ENCODE peak calls at places on chromosomes 5 and 9, in seven cellular contexts. J is H1, S is HepG2, O is HCT116, F is GM12878, C is SK-N-SH, T is K562. A is an unnamed sample.

GRCh38 chr5:119420173-119420572 is 32.1 kb upstream of the HSD17B4 start:
- DNase-seq in T (no peak), O (no peak), S (no peak), F (no peak), C (no peak), J (no peak), A (peak; percentile 85)

GRCh38 chr9:126471084-126471611 is 142.6 kb upstream of the LMX1B start:
- DNase-seq in T (no peak), J (no peak), O (no peak), S (no peak), C (no peak), F (peak; percentile 52), A (no peak)

GRCh38 chr9:101814064-101814463 is 75.6 kb upstream of the GRIN3A start:
- DNase-seq in S (no peak), C (no peak), F (no peak), J (no peak), O (no peak), T (no peak), A (no peak)

GRCh38 chr5:151799407-151799806 is 27.7 kb downstream of the G3BP1 start:
- DNase-seq in O (no peak), T (no peak), J (no peak), S (no peak), F (no peak), C (no peak), A (no peak)

GRCh38 chr5:134114886-134115805 is 665 bp downstream of the TCF7 start:
- DNase-seq in J (peak; percentile 77), C (peak; percentile 84), O (no peak), T (peak; percentile 76), S (peak; percentile 32), F (no peak), A (no peak)

GRCh38 chr9:13967011-13967410 is 346.9 kb downstream of the NFIB start:
- DNase-seq in S (no peak), O (no peak), C (no peak), T (no peak), J (no peak), F (no peak), A (no peak)

GRCh38 chr9:676780-677458 is 164.6 kb upstream of the DMRT1 start:
- DNase-seq in T (no peak), O (no peak), C (no peak), J (no peak), S (peak; percentile 86), F (no peak), A (no peak)

GRCh38 chr9:72818377-72818776 is 134.5 kb downstream of the ALDH1A1 start:
- DNase-seq in J (no peak), S (no peak), C (no peak), O (no peak), F (no peak), T (no peak), A (no peak)

GRCh38 chr5:135488727-135489465 is 36.7 kb upstream of the TIFAB start:
- DNase-seq in C (peak; percentile 61), F (no peak), S (peak; percentile 81), J (peak; percentile 84), T (peak; percentile 83), O (peak; percentile 37), A (peak; percentile 45)

GRCh38 chr9:127905788-127906191 is 6.4 kb upstream of the ST6GALNAC6 start:
- DNase-seq in J (no peak), O (no peak), F (no peak), S (no peak), T (no peak), C (no peak), A (no peak)

GRCh38 chr5:176658817-176659216 is 11.5 kb downstream of the TSPAN17 start:
- DNase-seq in F (no peak), T (no peak), O (no peak), J (no peak), S (no peak), C (no peak), A (no peak)

GRCh38 chr5:160555836-160556660 is 134.4 kb downstream of the PTTG1 start:
- DNase-seq in J (no peak), C (no peak), T (no peak), O (no peak), S (no peak), F (no peak), A (no peak)

DNA sequence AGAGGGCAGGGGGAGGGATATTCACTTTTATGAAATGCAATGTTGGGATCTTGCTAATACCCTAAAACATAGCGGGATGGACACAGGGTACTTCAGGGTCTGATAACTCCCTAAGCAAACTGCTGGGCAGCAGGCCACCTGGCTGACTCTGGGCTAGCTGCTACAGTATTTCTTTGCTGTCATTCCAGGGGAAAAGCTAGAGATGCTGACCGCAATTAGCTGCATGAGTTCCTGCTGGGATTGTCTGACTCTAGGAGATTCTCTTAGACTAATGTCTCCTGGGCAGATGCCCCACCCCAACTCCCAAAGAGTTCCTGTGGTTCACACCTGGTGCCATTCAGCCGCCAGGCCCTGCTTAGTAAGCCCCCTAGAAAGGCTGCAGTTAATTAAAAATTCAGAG is 69.9 kb downstream of the PSAT1 start:
- DNase-seq in J (no peak), O (no peak), T (no peak), S (no peak), F (no peak), C (no peak), A (no peak)
- TF ChIP-seq JUND in J (no peak), O (no peak), T (no peak), S (no peak), F (no peak), C (no peak), A (no peak)

GRCh38 chr5:3858524-3858923 is 262.9 kb downstream of the IRX1 start:
- DNase-seq in S (no peak), F (no peak), J (no peak), T (no peak), C (no peak), O (no peak), A (no peak)
- TF ChIP-seq JUND in S (no peak), F (no peak), J (no peak), T (no peak), C (no peak), O (no peak), A (no peak)

DNA sequence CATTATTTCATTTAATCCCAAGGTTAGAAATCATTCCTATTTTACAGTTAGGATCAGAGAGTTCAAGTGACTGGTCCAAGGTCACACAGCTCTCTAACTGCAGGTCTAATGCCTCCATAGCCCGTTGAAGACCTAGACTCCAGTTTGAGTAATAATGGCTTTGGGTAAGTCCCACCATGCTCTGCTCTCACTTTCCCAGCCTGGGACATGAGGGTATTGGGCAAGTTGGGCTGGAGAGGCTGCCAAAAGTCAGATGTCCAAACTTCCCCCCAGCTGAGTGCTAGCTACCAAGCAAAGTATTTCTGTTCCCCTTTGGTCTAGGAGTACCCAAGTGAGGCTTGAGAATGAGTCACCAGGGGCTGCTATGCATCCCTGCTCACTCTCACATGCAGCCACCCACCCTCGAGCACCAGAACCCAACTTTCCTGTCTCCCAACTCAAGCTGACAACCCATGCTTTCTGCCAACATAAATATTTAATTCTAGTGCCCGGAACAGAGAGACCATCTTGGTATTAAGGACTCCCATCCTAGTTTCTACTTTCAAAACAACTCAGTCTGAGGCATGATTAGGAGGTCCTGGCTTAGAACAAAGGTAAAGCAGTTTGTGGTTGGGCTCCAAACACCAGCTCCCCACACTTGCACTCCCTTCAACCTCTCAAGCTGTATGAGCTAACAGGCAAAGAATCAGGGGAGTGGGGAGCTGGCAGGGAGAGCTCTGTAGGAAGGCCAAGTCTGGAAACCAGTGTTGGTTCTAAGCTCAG is 236.5 kb upstream of the TRIM32 start:
- DNase-seq in S (no peak), J (no peak), C (no peak), O (no peak), F (peak; percentile 51), T (no peak), A (peak; percentile 83)
- TF ChIP-seq JUND in S (no peak), J (no peak), C (peak; percentile 23), O (no peak), F (peak; percentile 14), T (peak; percentile 76), A (no peak)

DNA sequence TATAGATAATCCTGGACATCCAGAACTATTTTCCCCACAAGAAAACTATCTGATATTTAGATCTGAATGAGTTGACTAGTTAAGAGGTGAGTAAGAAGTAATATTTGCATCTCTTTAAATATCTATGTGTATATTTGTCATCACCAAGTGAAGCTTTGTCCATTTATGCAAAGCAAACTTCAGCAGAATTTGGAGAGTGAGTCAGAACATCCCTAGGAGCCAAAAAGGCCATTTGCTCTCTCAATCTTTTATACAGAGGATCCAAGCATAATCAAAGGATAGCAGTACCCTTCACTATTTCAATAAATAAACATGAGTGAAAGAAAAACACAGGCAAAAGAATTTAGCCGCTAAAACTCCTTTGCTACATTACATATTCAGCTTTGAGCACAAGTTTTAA is 454.4 kb downstream of the NR2F1-AS1 start:
- DNase-seq in C (no peak), S (no peak), J (no peak), F (no peak), T (no peak), O (no peak), A (no peak)
- TF ChIP-seq JUND in C (no peak), S (no peak), J (no peak), F (no peak), T (no peak), O (no peak), A (no peak)

DNA sequence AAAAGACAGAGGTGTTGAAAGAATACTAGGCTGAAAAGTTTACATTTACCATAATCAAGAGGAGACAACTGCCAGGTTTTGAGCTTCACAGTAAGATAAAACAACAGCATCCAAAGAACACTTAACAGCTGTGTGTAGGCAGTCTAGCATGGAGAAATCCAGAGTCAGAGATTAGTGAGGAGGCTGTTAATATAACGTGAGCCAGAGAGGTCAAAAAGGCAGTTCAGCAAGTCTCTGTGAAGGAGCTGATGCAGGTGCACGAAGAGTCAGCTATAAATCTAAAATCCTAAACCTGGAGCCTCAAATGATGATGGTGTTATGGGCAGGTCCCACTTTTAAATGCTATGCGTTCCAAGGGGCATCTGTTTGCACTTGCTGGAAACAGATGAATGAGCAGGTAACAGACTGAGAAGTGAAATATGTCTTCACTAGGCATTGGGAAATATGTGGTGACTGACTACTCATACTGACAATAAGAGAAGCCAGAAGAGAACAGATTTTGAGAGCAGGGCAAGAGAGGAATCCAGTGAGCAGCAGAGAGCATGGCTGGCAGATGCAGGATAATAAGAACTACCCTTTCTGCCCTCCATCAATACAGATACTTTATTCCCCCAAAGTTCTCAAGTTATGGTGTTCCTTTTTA is 8.7 kb downstream of the APTX start:
- DNase-seq in O (no peak), S (no peak), F (no peak), C (no peak), J (no peak), T (no peak), A (no peak)
- TF ChIP-seq JUND in O (no peak), S (no peak), F (no peak), C (no peak), J (no peak), T (no peak), A (no peak)

DNA sequence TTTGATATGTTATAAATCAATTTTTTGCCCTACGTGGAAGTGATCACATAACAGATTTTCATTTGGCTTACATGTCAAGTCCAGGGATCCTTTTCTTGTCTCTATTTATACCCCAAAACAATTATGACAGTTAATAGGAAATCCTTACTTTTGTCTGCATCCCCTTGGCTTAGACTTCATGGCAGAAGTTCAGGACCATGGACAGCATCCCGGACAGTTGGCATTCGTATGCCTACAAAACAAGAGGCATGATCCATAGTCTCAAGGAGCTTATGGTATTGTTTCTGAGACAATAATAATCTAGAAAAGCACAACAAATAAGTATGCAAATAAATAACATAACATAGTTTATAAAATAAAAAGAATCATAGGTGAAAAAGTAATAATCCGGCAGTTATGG is 214.3 kb upstream of the GRIA1 start:
- DNase-seq in C (no peak), J (peak; percentile 76), T (peak; percentile 16), S (peak; percentile 2), O (no peak), F (no peak), A (peak; percentile 35)
- TF ChIP-seq JUND in C (no peak), J (no peak), T (no peak), S (no peak), O (no peak), F (no peak), A (no peak)

A was measured in T47D.